ENCODE peak calls at places on chromosomes 16 and 17, in ten cellular contexts. One of them, this sample, is unnamed.

GRCh38 chr16:15961060-15961511 is 11.7 kb downstream of the ABCC1 start:
- DNase-seq in hippocampal formation: no peak
- DNase-seq in Right ventricle myocardium superior: no peak
- DNase-seq in prostate gland: no peak
- DNase-seq in foreskin fibroblast: no peak
- DNase-seq in activated naive CD4-positive, alpha-beta T cell treated with Interleukin-2 at 50 U/mL for 16 hours: peak; percentile 75
- DNase-seq in GM19239: no peak
- DNase-seq in stimulated activated CD4-positive, alpha-beta T cell treated with anti-CD3 and anti-CD28 coated beads, Interleukin-12 subunit alpha, Interleukin-12 subunit beta, amount 100 ng/mL, for 48 hours: peak; percentile 73
- DNase-seq in cardiac muscle cell: no peak
- DNase-seq in amygdala: no peak
- DNase-seq in this sample: peak; percentile 81

GRCh38 chr17:4499431-4500187 is 928 bp downstream of the SPNS2 start:
- DNase-seq in hippocampal formation: no peak
- DNase-seq in Right ventricle myocardium superior: peak; percentile 51
- DNase-seq in prostate gland: no peak
- DNase-seq in foreskin fibroblast: peak; percentile 18
- DNase-seq in activated naive CD4-positive, alpha-beta T cell treated with Interleukin-2 at 50 U/mL for 16 hours: peak; percentile 35
- DNase-seq in GM19239: no peak
- DNase-seq in stimulated activated CD4-positive, alpha-beta T cell treated with anti-CD3 and anti-CD28 coated beads, Interleukin-12 subunit alpha, Interleukin-12 subunit beta, amount 100 ng/mL, for 48 hours: no peak
- DNase-seq in cardiac muscle cell: no peak
- DNase-seq in amygdala: peak; percentile 44
- DNase-seq in this sample: no peak

GRCh38 chr17:71458322-71458721 is 662.5 kb upstream of the SOX9 start:
- DNase-seq in hippocampal formation: no peak
- DNase-seq in Right ventricle myocardium superior: no peak
- DNase-seq in prostate gland: no peak
- DNase-seq in foreskin fibroblast: no peak
- DNase-seq in activated naive CD4-positive, alpha-beta T cell treated with Interleukin-2 at 50 U/mL for 16 hours: no peak
- DNase-seq in GM19239: no peak
- DNase-seq in stimulated activated CD4-positive, alpha-beta T cell treated with anti-CD3 and anti-CD28 coated beads, Interleukin-12 subunit alpha, Interleukin-12 subunit beta, amount 100 ng/mL, for 48 hours: no peak
- DNase-seq in cardiac muscle cell: no peak
- DNase-seq in amygdala: no peak
- DNase-seq in this sample: no peak

GRCh38 chr17:37490022-37490587 is 414 bp downstream of the DUSP14 start:
- DNase-seq in hippocampal formation: no peak
- DNase-seq in Right ventricle myocardium superior: peak; percentile 79
- DNase-seq in prostate gland: peak; percentile 45
- DNase-seq in foreskin fibroblast: peak; percentile 87
- DNase-seq in activated naive CD4-positive, alpha-beta T cell treated with Interleukin-2 at 50 U/mL for 16 hours: peak; percentile 81
- DNase-seq in GM19239: peak; percentile 45
- DNase-seq in stimulated activated CD4-positive, alpha-beta T cell treated with anti-CD3 and anti-CD28 coated beads, Interleukin-12 subunit alpha, Interleukin-12 subunit beta, amount 100 ng/mL, for 48 hours: peak; percentile 62
- DNase-seq in cardiac muscle cell: peak; percentile 63
- DNase-seq in amygdala: no peak
- DNase-seq in this sample: peak; percentile 42

GRCh38 chr17:79630120-79630519 is 19.3 kb upstream of the RBFOX3 start:
- DNase-seq in hippocampal formation: no peak
- DNase-seq in Right ventricle myocardium superior: no peak
- DNase-seq in prostate gland: no peak
- DNase-seq in foreskin fibroblast: no peak
- DNase-seq in activated naive CD4-positive, alpha-beta T cell treated with Interleukin-2 at 50 U/mL for 16 hours: no peak
- DNase-seq in GM19239: no peak
- DNase-seq in stimulated activated CD4-positive, alpha-beta T cell treated with anti-CD3 and anti-CD28 coated beads, Interleukin-12 subunit alpha, Interleukin-12 subunit beta, amount 100 ng/mL, for 48 hours: no peak
- DNase-seq in cardiac muscle cell: no peak
- DNase-seq in amygdala: no peak
- DNase-seq in this sample: no peak

GRCh38 chr17:76207268-76207667 is 33.0 kb downstream of the RNF157 start:
- DNase-seq in hippocampal formation: no peak
- DNase-seq in Right ventricle myocardium superior: no peak
- DNase-seq in prostate gland: no peak
- DNase-seq in foreskin fibroblast: no peak
- DNase-seq in activated naive CD4-positive, alpha-beta T cell treated with Interleukin-2 at 50 U/mL for 16 hours: no peak
- DNase-seq in GM19239: no peak
- DNase-seq in stimulated activated CD4-positive, alpha-beta T cell treated with anti-CD3 and anti-CD28 coated beads, Interleukin-12 subunit alpha, Interleukin-12 subunit beta, amount 100 ng/mL, for 48 hours: no peak
- DNase-seq in cardiac muscle cell: no peak
- DNase-seq in amygdala: no peak
- DNase-seq in this sample: no peak

GRCh38 chr16:66434619-66435430 is 7.7 kb downstream of the BEAN1 start:
- DNase-seq in hippocampal formation: no peak
- DNase-seq in Right ventricle myocardium superior: no peak
- DNase-seq in prostate gland: no peak
- DNase-seq in foreskin fibroblast: no peak
- DNase-seq in activated naive CD4-positive, alpha-beta T cell treated with Interleukin-2 at 50 U/mL for 16 hours: no peak
- DNase-seq in GM19239: no peak
- DNase-seq in stimulated activated CD4-positive, alpha-beta T cell treated with anti-CD3 and anti-CD28 coated beads, Interleukin-12 subunit alpha, Interleukin-12 subunit beta, amount 100 ng/mL, for 48 hours: no peak
- DNase-seq in cardiac muscle cell: no peak
- DNase-seq in amygdala: no peak
- DNase-seq in this sample: no peak

GRCh38 chr17:44039829-44040635 is 25.3 kb upstream of the TMEM101 start:
- DNase-seq in hippocampal formation: no peak
- DNase-seq in Right ventricle myocardium superior: no peak
- DNase-seq in prostate gland: no peak
- DNase-seq in foreskin fibroblast: no peak
- DNase-seq in activated naive CD4-positive, alpha-beta T cell treated with Interleukin-2 at 50 U/mL for 16 hours: no peak
- DNase-seq in GM19239: no peak
- DNase-seq in stimulated activated CD4-positive, alpha-beta T cell treated with anti-CD3 and anti-CD28 coated beads, Interleukin-12 subunit alpha, Interleukin-12 subunit beta, amount 100 ng/mL, for 48 hours: no peak
- DNase-seq in cardiac muscle cell: no peak
- DNase-seq in amygdala: no peak
- DNase-seq in this sample: peak; percentile 77

GRCh38 chr16:83915081-83915480 is 16.2 kb downstream of the MLYCD start:
- DNase-seq in hippocampal formation: no peak
- DNase-seq in Right ventricle myocardium superior: no peak
- DNase-seq in prostate gland: no peak
- DNase-seq in foreskin fibroblast: no peak
- DNase-seq in activated naive CD4-positive, alpha-beta T cell treated with Interleukin-2 at 50 U/mL for 16 hours: no peak
- DNase-seq in GM19239: no peak
- DNase-seq in stimulated activated CD4-positive, alpha-beta T cell treated with anti-CD3 and anti-CD28 coated beads, Interleukin-12 subunit alpha, Interleukin-12 subunit beta, amount 100 ng/mL, for 48 hours: no peak
- DNase-seq in cardiac muscle cell: no peak
- DNase-seq in amygdala: no peak
- DNase-seq in this sample: no peak